ENCODE peak calls at places on chromosomes 11 and 22, in eight cellular contexts. L is transverse colon, E is stomach, K is HCT116, I is uterus, S is testis, F is tibial nerve, J is esophagus squamous epithelium. V is an unnamed sample.

GRCh38 chr11:36724742-36725387 is 126.8 kb upstream of the RAG2 start:
- DNase-seq in E (no peak), I (no peak), L (no peak), F (no peak), S (no peak), K (no peak), J (no peak), V (no peak)

GRCh38 chr11:79982185-79982584 is 541.4 kb upstream of the TENM4 start:
- DNase-seq in S (peak), I (no peak), E (no peak), L (no peak), J (no peak), F (no peak), K (no peak), V (no peak)

GRCh38 chr11:77126861-77127673 is 979 bp upstream of the MYO7A start:
- DNase-seq in K (no peak), F (peak), E (peak), L (peak), S (peak), I (peak), J (no peak), V (peak)

GRCh38 chr11:109424893-109425292 is 2.9 kb downstream of the C11orf87 start:
- DNase-seq in L (no peak), K (no peak), S (peak), I (no peak), F (no peak), E (peak), J (no peak), V (no peak)

GRCh38 chr11:45045692-45046471 is 95.2 kb upstream of the TP53I11 start:
- DNase-seq in F (peak), S (peak), K (peak), E (peak), I (peak), L (peak), J (no peak), V (peak)

GRCh38 chr11:6456361-6457073 is 15.7 kb upstream of the HPX start:
- DNase-seq in L (no peak), J (no peak), K (no peak), F (no peak), S (no peak), E (no peak), I (no peak), V (no peak)

GRCh38 chr11:65822760-65823528 is 10.8 kb upstream of the SNX32 start:
- DNase-seq in I (no peak), S (no peak), E (peak), L (peak), K (no peak), J (no peak), F (no peak), V (no peak)

GRCh38 chr22:19879996-19880785 is 25.5 kb upstream of the GNB1L start:
- DNase-seq in L (no peak), E (no peak), F (no peak), K (no peak), J (no peak), I (peak), S (no peak), V (peak)

GRCh38 chr22:42950281-42950680 is 64.7 kb downstream of the PACSIN2 start:
- DNase-seq in I (no peak), L (no peak), F (no peak), S (no peak), K (no peak), E (no peak), J (no peak), V (no peak)

GRCh38 chr11:118277312-118277711 is 13.2 kb upstream of the MPZL2 start:
- DNase-seq in S (no peak), I (no peak), L (no peak), F (no peak), E (peak), K (peak), J (no peak), V (peak)

GRCh38 chr22:20664594-20664959 is 109.3 kb upstream of the SERPIND1 start:
- DNase-seq in S (no peak), K (no peak), J (no peak), F (no peak), L (no peak), I (no peak), E (no peak), V (no peak)

GRCh38 chr11:27217948-27218410 is 145.0 kb downstream of the CCDC34 start:
- DNase-seq in I (no peak), E (no peak), L (no peak), F (no peak), J (no peak), K (no peak), S (no peak), V (peak)

GRCh38 chr22:37643225-37643847 is 3.9 kb downstream of the SH3BP1 start:
- DNase-seq in L (peak), E (peak), F (peak), J (no peak), I (peak), K (no peak), S (peak), V (peak)

GRCh38 chr22:22387386-22387736 is 121.2 kb downstream of the ZNF280B start:
- DNase-seq in E (no peak), I (no peak), F (no peak), L (no peak), K (no peak), S (no peak), J (no peak), V (no peak)

GRCh38 chr11:132539590-132540368 is 992.5 kb downstream of the OPCML start:
- DNase-seq in F (no peak), S (no peak), K (no peak), I (no peak), J (no peak), L (no peak), E (no peak), V (no peak)

GRCh38 chr11:26983645-26984044 is 10.3 kb upstream of the FIBIN start:
- DNase-seq in F (no peak), K (no peak), E (no peak), J (no peak), S (no peak), I (no peak), L (no peak), V (no peak)

GRCh38 chr11:130611791-130612251 is 163.4 kb downstream of the ADAMTS15 start:
- DNase-seq in I (no peak), J (no peak), S (no peak), E (no peak), K (no peak), F (no peak), L (no peak), V (no peak)

GRCh38 chr22:37167176-37167980 is 17.7 kb upstream of the IL2RB start:
- DNase-seq in I (no peak), L (peak), S (no peak), F (no peak), J (no peak), K (no peak), E (no peak), V (no peak)

GRCh38 chr22:47621253-47621652 is 858.8 kb downstream of the TBC1D22A start:
- DNase-seq in S (no peak), I (no peak), K (no peak), L (no peak), F (no peak), E (no peak), J (no peak), V (no peak)

GRCh38 chr11:697028-697491 is 1.4 kb downstream of the TMEM80 start:
- DNase-seq in K (no peak), L (no peak), F (no peak), S (no peak), J (no peak), I (peak), E (no peak), V (peak)

GRCh38 chr11:130798280-130798679 is 118.0 kb downstream of the SNX19 start:
- DNase-seq in K (no peak), J (no peak), I (no peak), F (no peak), L (no peak), E (no peak), S (no peak), V (no peak)

GRCh38 chr11:123833095-123833494 is 26.9 kb upstream of the OR6M1 start:
- DNase-seq in F (no peak), J (no peak), K (no peak), I (no peak), E (no peak), L (no peak), S (no peak), V (no peak)

GRCh38 chr11:61587541-61587941 is 6.7 kb upstream of the SYT7 start:
- DNase-seq in J (no peak), S (peak), L (peak), F (no peak), E (peak), I (peak), K (no peak), V (peak)

GRCh38 chr11:75625970-75626691 is 42.7 kb downstream of the MAP6 start:
- DNase-seq in I (no peak), F (no peak), S (no peak), J (no peak), E (no peak), K (no peak), L (no peak), V (no peak)

GRCh38 chr11:31939004-31939403 is 127.9 kb upstream of the PAX6 start:
- DNase-seq in L (no peak), I (no peak), F (no peak), E (no peak), K (no peak), S (no peak), J (no peak), V (no peak)

GRCh38 chr11:45857834-45858492 is 10.7 kb downstream of the CRY2 start:
- DNase-seq in J (no peak), I (peak), L (no peak), S (peak), F (peak), K (no peak), E (peak), V (peak)

GRCh38 chr11:123511037-123511870 is 81.2 kb downstream of the GRAMD1B start:
- DNase-seq in L (peak), I (peak), E (peak), S (peak), K (peak), F (peak), J (no peak), V (peak)

GRCh38 chr11:44939673-44940072 is 11.0 kb downstream of the TP53I11 start:
- DNase-seq in S (no peak), E (no peak), K (no peak), F (peak), L (no peak), J (no peak), I (peak), V (no peak)

GRCh38 chr11:19719960-19720359 is 7.3 kb downstream of the NAV2 start:
- DNase-seq in J (no peak), K (no peak), F (no peak), L (no peak), E (no peak), I (no peak), S (no peak), V (peak)

GRCh38 chr22:25144522-25144921 is 55.1 kb upstream of the CRYBB3 start:
- DNase-seq in F (no peak), S (no peak), I (no peak), K (no peak), L (no peak), E (no peak), J (no peak), V (no peak)

GRCh38 chr22:25146906-25147754 is 52.5 kb upstream of the CRYBB3 start:
- DNase-seq in S (no peak), I (no peak), E (no peak), F (no peak), J (no peak), L (no peak), K (no peak), V (no peak)

GRCh38 chr22:25146311-25146710 is 53.3 kb upstream of the CRYBB3 start:
- DNase-seq in S (no peak), E (no peak), L (no peak), K (no peak), I (no peak), J (no peak), F (no peak), V (no peak)

GRCh38 chr22:25148149-25148691 is 51.4 kb upstream of the CRYBB3 start:
- DNase-seq in K (no peak), S (peak), I (peak), F (no peak), J (no peak), L (peak), E (peak), V (peak)

DNA sequence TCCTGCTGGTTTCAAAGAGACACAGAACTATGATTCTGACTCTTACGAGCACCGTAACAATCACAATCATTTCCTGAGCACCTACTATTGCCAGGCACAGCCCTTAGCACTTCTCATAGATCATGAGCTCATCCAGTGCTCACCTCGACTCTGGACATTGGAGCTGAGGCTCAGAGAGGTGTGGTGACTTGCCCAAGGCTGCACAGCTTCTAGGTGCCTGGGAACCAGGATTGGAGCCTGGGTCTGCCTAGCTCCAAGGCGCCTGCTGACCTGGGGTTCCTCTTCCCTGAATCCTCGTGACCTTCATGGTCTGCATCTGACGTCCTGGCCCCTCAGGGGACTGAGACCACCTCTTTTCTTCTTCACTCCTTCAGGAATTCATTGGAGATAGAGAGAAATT is 50.6 kb upstream of the CRYBB3 start:
- DNase-seq in J (no peak), F (no peak), S (no peak), E (no peak), I (no peak), K (no peak), L (no peak), V (no peak)
- H3K27ac ChIP-seq in J (peak), F (no peak), S (no peak), E (no peak), I (no peak), K (no peak), L (peak), V (peak)

GRCh38 chr11:10688401-10688800 is 5.2 kb downstream of the IRAG1 start:
- DNase-seq in F (no peak), K (peak), I (no peak), J (no peak), S (no peak), L (no peak), E (no peak), V (no peak)
- TF ChIP-seq CTCF in F (no peak), K (peak), I (no peak), J (no peak), S (peak), L (no peak), E (no peak), V (no peak)

DNA sequence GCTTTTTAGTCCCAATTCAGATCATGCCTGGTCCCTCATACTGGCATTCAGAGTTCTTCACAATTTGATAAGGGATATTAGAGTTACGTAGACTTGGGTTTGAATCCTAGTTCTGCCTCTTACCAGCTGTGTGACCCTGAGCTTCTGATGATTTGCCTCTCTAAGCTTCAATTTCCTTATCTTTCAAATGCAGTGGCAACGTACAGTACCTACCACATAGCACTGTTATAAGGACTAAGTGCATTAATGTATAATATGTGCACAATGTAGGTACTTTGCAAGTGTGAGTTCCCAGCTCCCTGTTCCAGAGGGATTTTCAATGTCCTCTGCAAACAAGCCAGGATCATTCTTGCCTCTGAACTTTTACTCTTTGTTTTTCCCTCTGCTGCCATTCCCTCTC is 7.3 kb downstream of the RHOG start:
- DNase-seq in K (no peak), J (no peak), E (no peak), L (no peak), S (no peak), I (no peak), F (no peak), V (no peak)
- TF ChIP-seq POLR2A in K (no peak), J (no peak), E (no peak), L (no peak), S (no peak), I (no peak), F (no peak), V (no peak)

DNA sequence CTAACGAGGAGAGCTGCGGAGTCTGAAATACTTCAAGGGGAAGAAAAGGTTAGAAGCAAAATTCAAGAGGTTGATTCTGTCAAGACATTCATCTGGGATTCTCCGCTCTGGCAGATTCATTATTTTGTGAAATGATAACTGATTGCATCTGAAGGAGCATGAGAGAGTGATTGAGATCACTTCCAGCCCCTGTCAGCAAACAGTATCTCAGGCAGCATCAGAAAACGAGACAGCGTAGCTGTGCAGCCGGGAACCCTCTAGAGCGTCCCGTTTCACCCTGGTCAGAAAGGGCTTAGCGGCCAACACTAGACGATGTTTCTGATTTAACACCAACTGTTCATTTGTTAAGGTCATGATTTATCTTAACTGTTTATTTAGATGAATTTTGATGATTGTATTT is 279.4 kb upstream of the B3GAT1 start:
- DNase-seq in I (no peak), E (no peak), J (no peak), F (no peak), L (no peak), K (no peak), S (no peak), V (no peak)
- H3K27ac ChIP-seq in I (no peak), E (no peak), J (no peak), F (no peak), L (no peak), K (no peak), S (no peak), V (no peak)

GRCh38 chr22:41021655-41022454 is 70.5 kb upstream of the EP300 start:
- DNase-seq in L (peak), J (no peak), I (peak), F (peak), S (peak), E (peak), K (peak), V (peak)
- TF ChIP-seq CTCF in L (no peak), J (no peak), I (no peak), F (peak), S (no peak), E (no peak), K (no peak), V (peak)

GRCh38 chr22:41800348-41801146 is at the start of gene CCDC134:
- DNase-seq in L (peak), S (peak), I (peak), F (peak), K (peak), J (peak), E (peak), V (peak)
- TF ChIP-seq POLR2A in L (peak), S (no peak), I (peak), F (peak), K (peak), J (no peak), E (no peak), V (peak)

DNA sequence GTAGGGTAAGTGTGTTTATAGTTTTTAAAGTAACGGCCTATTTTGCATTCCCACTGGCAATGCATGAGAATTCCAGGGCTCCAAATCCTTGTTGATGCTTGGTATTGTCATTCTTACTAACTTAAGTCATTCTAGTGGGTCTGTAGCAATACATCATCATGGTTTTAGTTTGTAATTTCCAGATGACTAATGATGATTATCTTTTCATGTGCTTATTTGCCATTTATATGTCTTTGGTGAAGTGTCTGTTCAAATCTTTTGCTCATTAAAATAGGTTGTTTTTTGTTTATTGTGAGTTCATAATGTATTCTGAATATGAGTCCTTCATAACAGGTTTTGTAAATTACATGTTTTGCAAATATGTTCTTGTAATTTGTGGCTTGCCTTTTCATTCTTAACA is 31.2 kb downstream of the MTMR3 start:
- DNase-seq in I (no peak), E (no peak), F (no peak), K (no peak), L (no peak), S (no peak), J (no peak), V (no peak)
- H3K27ac ChIP-seq in I (peak), E (peak), F (no peak), K (no peak), L (no peak), S (no peak), J (peak), V (no peak)

GRCh38 chr11:95789506-95790122 is at the start of gene FAM76B:
- DNase-seq in I (peak), L (peak), E (peak), K (peak), S (peak), F (peak), J (peak), V (peak)
- TF ChIP-seq CTCF in I (no peak), L (no peak), E (no peak), K (no peak), S (no peak), F (no peak), J (no peak), V (no peak)